ENCODE peak calls at places on chromosomes 4 and X, in ten cellular contexts. One of them, this sample, is unnamed.

GRCh38 chr4:7021930-7022658 is 21.1 kb upstream of the TADA2B start:
- DNase-seq in right cardiac atrium: no peak
- DNase-seq in A549: peak
- DNase-seq in H1: no peak
- DNase-seq in choroid plexus epithelial cell: peak
- DNase-seq in adipocyte: peak
- DNase-seq in type B pancreatic cell: no peak
- DNase-seq in activated T-helper 9 cell treated with anti-CD3 and anti-CD28 coated beads, Interleukin-2, amount 50 U/mL, for 16 hours: no peak
- DNase-seq in activated CD8-positive, alpha-beta T cell treated with anti-CD3 and anti-CD28 coated beads for 36 hours: no peak
- DNase-seq in stimulated activated CD4-positive, alpha-beta T cell treated with anti-CD3 and anti-CD28 coated beads, Interleukin-15, amount 100 ng/mL, for 24 hours: no peak
- DNase-seq in this sample: no peak

GRCh38 chrX:155313766-155314165 is 20.6 kb downstream of the CLIC2 start:
- DNase-seq in stimulated activated CD4-positive, alpha-beta T cell treated with anti-CD3 and anti-CD28 coated beads, Interleukin-15, amount 100 ng/mL, for 24 hours: no peak
- DNase-seq in type B pancreatic cell: no peak
- DNase-seq in adipocyte: no peak
- DNase-seq in activated CD8-positive, alpha-beta T cell treated with anti-CD3 and anti-CD28 coated beads for 36 hours: no peak
- DNase-seq in choroid plexus epithelial cell: no peak
- DNase-seq in right cardiac atrium: no peak
- DNase-seq in A549: no peak
- DNase-seq in H1: no peak
- DNase-seq in activated T-helper 9 cell treated with anti-CD3 and anti-CD28 coated beads, Interleukin-2, amount 50 U/mL, for 16 hours: no peak
- DNase-seq in this sample: no peak

GRCh38 chrX:39953879-39954278 is 143.9 kb downstream of the BCOR start:
- DNase-seq in A549: peak
- DNase-seq in activated CD8-positive, alpha-beta T cell treated with anti-CD3 and anti-CD28 coated beads for 36 hours: no peak
- DNase-seq in H1: no peak
- DNase-seq in stimulated activated CD4-positive, alpha-beta T cell treated with anti-CD3 and anti-CD28 coated beads, Interleukin-15, amount 100 ng/mL, for 24 hours: no peak
- DNase-seq in choroid plexus epithelial cell: peak
- DNase-seq in adipocyte: peak
- DNase-seq in type B pancreatic cell: no peak
- DNase-seq in right cardiac atrium: peak
- DNase-seq in activated T-helper 9 cell treated with anti-CD3 and anti-CD28 coated beads, Interleukin-2, amount 50 U/mL, for 16 hours: no peak
- DNase-seq in this sample: no peak

GRCh38 chr4:186500721-186501304 is 54.6 kb downstream of the MTNR1A start:
- DNase-seq in adipocyte: no peak
- DNase-seq in right cardiac atrium: peak
- DNase-seq in activated CD8-positive, alpha-beta T cell treated with anti-CD3 and anti-CD28 coated beads for 36 hours: no peak
- DNase-seq in activated T-helper 9 cell treated with anti-CD3 and anti-CD28 coated beads, Interleukin-2, amount 50 U/mL, for 16 hours: no peak
- DNase-seq in stimulated activated CD4-positive, alpha-beta T cell treated with anti-CD3 and anti-CD28 coated beads, Interleukin-15, amount 100 ng/mL, for 24 hours: no peak
- DNase-seq in type B pancreatic cell: no peak
- DNase-seq in choroid plexus epithelial cell: peak
- DNase-seq in H1: no peak
- DNase-seq in A549: no peak
- DNase-seq in this sample: peak

GRCh38 chr4:117434424-117434823 is 349.0 kb upstream of the TRAM1L1 start:
- DNase-seq in A549: no peak
- DNase-seq in stimulated activated CD4-positive, alpha-beta T cell treated with anti-CD3 and anti-CD28 coated beads, Interleukin-15, amount 100 ng/mL, for 24 hours: no peak
- DNase-seq in adipocyte: no peak
- DNase-seq in right cardiac atrium: no peak
- DNase-seq in choroid plexus epithelial cell: no peak
- DNase-seq in H1: no peak
- DNase-seq in activated T-helper 9 cell treated with anti-CD3 and anti-CD28 coated beads, Interleukin-2, amount 50 U/mL, for 16 hours: no peak
- DNase-seq in activated CD8-positive, alpha-beta T cell treated with anti-CD3 and anti-CD28 coated beads for 36 hours: no peak
- DNase-seq in type B pancreatic cell: no peak
- DNase-seq in this sample: no peak

GRCh38 chr4:181364504-181364903 is 878.7 kb upstream of the TENM3 start:
- DNase-seq in stimulated activated CD4-positive, alpha-beta T cell treated with anti-CD3 and anti-CD28 coated beads, Interleukin-15, amount 100 ng/mL, for 24 hours: no peak
- DNase-seq in right cardiac atrium: no peak
- DNase-seq in adipocyte: peak
- DNase-seq in A549: no peak
- DNase-seq in activated CD8-positive, alpha-beta T cell treated with anti-CD3 and anti-CD28 coated beads for 36 hours: no peak
- DNase-seq in choroid plexus epithelial cell: no peak
- DNase-seq in activated T-helper 9 cell treated with anti-CD3 and anti-CD28 coated beads, Interleukin-2, amount 50 U/mL, for 16 hours: no peak
- DNase-seq in type B pancreatic cell: no peak
- DNase-seq in H1: no peak
- DNase-seq in this sample: no peak

GRCh38 chr4:156941940-156942548 is 29.6 kb downstream of the PDGFC start:
- DNase-seq in type B pancreatic cell: peak
- DNase-seq in adipocyte: peak
- DNase-seq in activated T-helper 9 cell treated with anti-CD3 and anti-CD28 coated beads, Interleukin-2, amount 50 U/mL, for 16 hours: no peak
- DNase-seq in H1: no peak
- DNase-seq in right cardiac atrium: no peak
- DNase-seq in choroid plexus epithelial cell: peak
- DNase-seq in stimulated activated CD4-positive, alpha-beta T cell treated with anti-CD3 and anti-CD28 coated beads, Interleukin-15, amount 100 ng/mL, for 24 hours: no peak
- DNase-seq in activated CD8-positive, alpha-beta T cell treated with anti-CD3 and anti-CD28 coated beads for 36 hours: no peak
- DNase-seq in A549: peak
- DNase-seq in this sample: no peak

GRCh38 chr4:183541081-183542045 is 36.5 kb downstream of the ING2 start:
- DNase-seq in activated CD8-positive, alpha-beta T cell treated with anti-CD3 and anti-CD28 coated beads for 36 hours: no peak
- DNase-seq in type B pancreatic cell: no peak
- DNase-seq in right cardiac atrium: no peak
- DNase-seq in H1: no peak
- DNase-seq in choroid plexus epithelial cell: peak
- DNase-seq in stimulated activated CD4-positive, alpha-beta T cell treated with anti-CD3 and anti-CD28 coated beads, Interleukin-15, amount 100 ng/mL, for 24 hours: no peak
- DNase-seq in A549: no peak
- DNase-seq in adipocyte: peak
- DNase-seq in activated T-helper 9 cell treated with anti-CD3 and anti-CD28 coated beads, Interleukin-2, amount 50 U/mL, for 16 hours: no peak
- DNase-seq in this sample: no peak

GRCh38 chr4:113673450-113673849 is 88.1 kb downstream of the CAMK2D start:
- DNase-seq in A549: no peak
- DNase-seq in activated T-helper 9 cell treated with anti-CD3 and anti-CD28 coated beads, Interleukin-2, amount 50 U/mL, for 16 hours: no peak
- DNase-seq in H1: no peak
- DNase-seq in activated CD8-positive, alpha-beta T cell treated with anti-CD3 and anti-CD28 coated beads for 36 hours: peak
- DNase-seq in type B pancreatic cell: no peak
- DNase-seq in adipocyte: peak
- DNase-seq in stimulated activated CD4-positive, alpha-beta T cell treated with anti-CD3 and anti-CD28 coated beads, Interleukin-15, amount 100 ng/mL, for 24 hours: peak
- DNase-seq in choroid plexus epithelial cell: peak
- DNase-seq in right cardiac atrium: no peak
- DNase-seq in this sample: no peak

GRCh38 chr4:29375716-29376115 is 1344.5 kb upstream of the PCDH7 start:
- DNase-seq in stimulated activated CD4-positive, alpha-beta T cell treated with anti-CD3 and anti-CD28 coated beads, Interleukin-15, amount 100 ng/mL, for 24 hours: no peak
- DNase-seq in A549: no peak
- DNase-seq in activated CD8-positive, alpha-beta T cell treated with anti-CD3 and anti-CD28 coated beads for 36 hours: no peak
- DNase-seq in activated T-helper 9 cell treated with anti-CD3 and anti-CD28 coated beads, Interleukin-2, amount 50 U/mL, for 16 hours: no peak
- DNase-seq in type B pancreatic cell: no peak
- DNase-seq in H1: no peak
- DNase-seq in right cardiac atrium: no peak
- DNase-seq in adipocyte: no peak
- DNase-seq in choroid plexus epithelial cell: no peak
- DNase-seq in this sample: no peak

GRCh38 chrX:44943007-44943406 is 70.0 kb downstream of the KDM6A start:
- DNase-seq in activated CD8-positive, alpha-beta T cell treated with anti-CD3 and anti-CD28 coated beads for 36 hours: no peak
- DNase-seq in stimulated activated CD4-positive, alpha-beta T cell treated with anti-CD3 and anti-CD28 coated beads, Interleukin-15, amount 100 ng/mL, for 24 hours: no peak
- DNase-seq in choroid plexus epithelial cell: no peak
- DNase-seq in adipocyte: no peak
- DNase-seq in type B pancreatic cell: no peak
- DNase-seq in A549: no peak
- DNase-seq in activated T-helper 9 cell treated with anti-CD3 and anti-CD28 coated beads, Interleukin-2, amount 50 U/mL, for 16 hours: no peak
- DNase-seq in H1: no peak
- DNase-seq in right cardiac atrium: no peak
- DNase-seq in this sample: no peak

GRCh38 chr4:108590776-108591175 is 29.6 kb upstream of the RPL34 start:
- DNase-seq in activated CD8-positive, alpha-beta T cell treated with anti-CD3 and anti-CD28 coated beads for 36 hours: no peak
- DNase-seq in stimulated activated CD4-positive, alpha-beta T cell treated with anti-CD3 and anti-CD28 coated beads, Interleukin-15, amount 100 ng/mL, for 24 hours: no peak
- DNase-seq in adipocyte: peak
- DNase-seq in A549: no peak
- DNase-seq in right cardiac atrium: no peak
- DNase-seq in type B pancreatic cell: no peak
- DNase-seq in H1: no peak
- DNase-seq in activated T-helper 9 cell treated with anti-CD3 and anti-CD28 coated beads, Interleukin-2, amount 50 U/mL, for 16 hours: no peak
- DNase-seq in choroid plexus epithelial cell: peak
- DNase-seq in this sample: no peak

GRCh38 chrX:2650865-2651264 is 40.2 kb upstream of the CD99 start:
- DNase-seq in A549: no peak
- DNase-seq in adipocyte: no peak
- DNase-seq in stimulated activated CD4-positive, alpha-beta T cell treated with anti-CD3 and anti-CD28 coated beads, Interleukin-15, amount 100 ng/mL, for 24 hours: no peak
- DNase-seq in activated T-helper 9 cell treated with anti-CD3 and anti-CD28 coated beads, Interleukin-2, amount 50 U/mL, for 16 hours: no peak
- DNase-seq in right cardiac atrium: no peak
- DNase-seq in type B pancreatic cell: no peak
- DNase-seq in choroid plexus epithelial cell: peak
- DNase-seq in activated CD8-positive, alpha-beta T cell treated with anti-CD3 and anti-CD28 coated beads for 36 hours: no peak
- DNase-seq in H1: no peak
- DNase-seq in this sample: no peak

GRCh38 chr4:38430841-38431240 is 233.2 kb upstream of the KLF3 start:
- DNase-seq in A549: no peak
- DNase-seq in right cardiac atrium: no peak
- DNase-seq in stimulated activated CD4-positive, alpha-beta T cell treated with anti-CD3 and anti-CD28 coated beads, Interleukin-15, amount 100 ng/mL, for 24 hours: no peak
- DNase-seq in activated T-helper 9 cell treated with anti-CD3 and anti-CD28 coated beads, Interleukin-2, amount 50 U/mL, for 16 hours: no peak
- DNase-seq in H1: no peak
- DNase-seq in type B pancreatic cell: no peak
- DNase-seq in activated CD8-positive, alpha-beta T cell treated with anti-CD3 and anti-CD28 coated beads for 36 hours: no peak
- DNase-seq in adipocyte: no peak
- DNase-seq in choroid plexus epithelial cell: no peak
- DNase-seq in this sample: no peak

GRCh38 chr4:64157397-64157796 is 251.9 kb downstream of the TECRL start:
- DNase-seq in stimulated activated CD4-positive, alpha-beta T cell treated with anti-CD3 and anti-CD28 coated beads, Interleukin-15, amount 100 ng/mL, for 24 hours: no peak
- DNase-seq in right cardiac atrium: no peak
- DNase-seq in activated CD8-positive, alpha-beta T cell treated with anti-CD3 and anti-CD28 coated beads for 36 hours: no peak
- DNase-seq in H1: no peak
- DNase-seq in type B pancreatic cell: no peak
- DNase-seq in A549: no peak
- DNase-seq in adipocyte: no peak
- DNase-seq in activated T-helper 9 cell treated with anti-CD3 and anti-CD28 coated beads, Interleukin-2, amount 50 U/mL, for 16 hours: no peak
- DNase-seq in choroid plexus epithelial cell: no peak
- DNase-seq in this sample: no peak

GRCh38 chrX:79366888-79367749 is at the start of gene ITM2A:
- DNase-seq in activated T-helper 9 cell treated with anti-CD3 and anti-CD28 coated beads, Interleukin-2, amount 50 U/mL, for 16 hours: peak
- DNase-seq in right cardiac atrium: peak
- DNase-seq in H1: peak
- DNase-seq in stimulated activated CD4-positive, alpha-beta T cell treated with anti-CD3 and anti-CD28 coated beads, Interleukin-15, amount 100 ng/mL, for 24 hours: peak
- DNase-seq in choroid plexus epithelial cell: peak
- DNase-seq in type B pancreatic cell: no peak
- DNase-seq in A549: no peak
- DNase-seq in adipocyte: no peak
- DNase-seq in activated CD8-positive, alpha-beta T cell treated with anti-CD3 and anti-CD28 coated beads for 36 hours: peak
- DNase-seq in this sample: no peak

GRCh38 chrX:131830400-131831184 is 192.5 kb upstream of the STK26 start:
- DNase-seq in activated CD8-positive, alpha-beta T cell treated with anti-CD3 and anti-CD28 coated beads for 36 hours: peak
- DNase-seq in A549: no peak
- DNase-seq in stimulated activated CD4-positive, alpha-beta T cell treated with anti-CD3 and anti-CD28 coated beads, Interleukin-15, amount 100 ng/mL, for 24 hours: peak
- DNase-seq in adipocyte: peak
- DNase-seq in right cardiac atrium: peak
- DNase-seq in activated T-helper 9 cell treated with anti-CD3 and anti-CD28 coated beads, Interleukin-2, amount 50 U/mL, for 16 hours: no peak
- DNase-seq in choroid plexus epithelial cell: peak
- DNase-seq in H1: peak
- DNase-seq in type B pancreatic cell: no peak
- DNase-seq in this sample: no peak

GRCh38 chrX:40085714-40086113 is 12.0 kb downstream of the BCOR start:
- DNase-seq in activated T-helper 9 cell treated with anti-CD3 and anti-CD28 coated beads, Interleukin-2, amount 50 U/mL, for 16 hours: no peak
- DNase-seq in activated CD8-positive, alpha-beta T cell treated with anti-CD3 and anti-CD28 coated beads for 36 hours: peak
- DNase-seq in adipocyte: no peak
- DNase-seq in A549: no peak
- DNase-seq in type B pancreatic cell: no peak
- DNase-seq in H1: no peak
- DNase-seq in stimulated activated CD4-positive, alpha-beta T cell treated with anti-CD3 and anti-CD28 coated beads, Interleukin-15, amount 100 ng/mL, for 24 hours: no peak
- DNase-seq in choroid plexus epithelial cell: no peak
- DNase-seq in right cardiac atrium: peak
- DNase-seq in this sample: no peak

GRCh38 chr4:38266616-38267015 is 306.4 kb downstream of the PTTG2 start:
- DNase-seq in activated CD8-positive, alpha-beta T cell treated with anti-CD3 and anti-CD28 coated beads for 36 hours: peak
- DNase-seq in right cardiac atrium: no peak
- DNase-seq in stimulated activated CD4-positive, alpha-beta T cell treated with anti-CD3 and anti-CD28 coated beads, Interleukin-15, amount 100 ng/mL, for 24 hours: peak
- DNase-seq in activated T-helper 9 cell treated with anti-CD3 and anti-CD28 coated beads, Interleukin-2, amount 50 U/mL, for 16 hours: no peak
- DNase-seq in A549: no peak
- DNase-seq in H1: no peak
- DNase-seq in adipocyte: peak
- DNase-seq in choroid plexus epithelial cell: no peak
- DNase-seq in type B pancreatic cell: no peak
- DNase-seq in this sample: peak

GRCh38 chr4:57148831-57149230 is 38.6 kb upstream of the IGFBP7 start:
- DNase-seq in activated T-helper 9 cell treated with anti-CD3 and anti-CD28 coated beads, Interleukin-2, amount 50 U/mL, for 16 hours: no peak
- DNase-seq in H1: no peak
- DNase-seq in choroid plexus epithelial cell: peak
- DNase-seq in adipocyte: no peak
- DNase-seq in activated CD8-positive, alpha-beta T cell treated with anti-CD3 and anti-CD28 coated beads for 36 hours: no peak
- DNase-seq in A549: no peak
- DNase-seq in right cardiac atrium: no peak
- DNase-seq in type B pancreatic cell: no peak
- DNase-seq in stimulated activated CD4-positive, alpha-beta T cell treated with anti-CD3 and anti-CD28 coated beads, Interleukin-15, amount 100 ng/mL, for 24 hours: no peak
- DNase-seq in this sample: no peak

GRCh38 chr4:150078996-150079581 is 844 bp downstream of the DCLK2 start:
- DNase-seq in stimulated activated CD4-positive, alpha-beta T cell treated with anti-CD3 and anti-CD28 coated beads, Interleukin-15, amount 100 ng/mL, for 24 hours: peak
- DNase-seq in activated CD8-positive, alpha-beta T cell treated with anti-CD3 and anti-CD28 coated beads for 36 hours: peak
- DNase-seq in choroid plexus epithelial cell: peak
- DNase-seq in activated T-helper 9 cell treated with anti-CD3 and anti-CD28 coated beads, Interleukin-2, amount 50 U/mL, for 16 hours: no peak
- DNase-seq in right cardiac atrium: peak
- DNase-seq in adipocyte: peak
- DNase-seq in type B pancreatic cell: peak
- DNase-seq in A549: peak
- DNase-seq in H1: peak
- DNase-seq in this sample: no peak

GRCh38 chrX:47619486-47620302 is at the start of gene SYN1:
- DNase-seq in A549: peak
- DNase-seq in activated T-helper 9 cell treated with anti-CD3 and anti-CD28 coated beads, Interleukin-2, amount 50 U/mL, for 16 hours: peak
- DNase-seq in adipocyte: peak
- DNase-seq in stimulated activated CD4-positive, alpha-beta T cell treated with anti-CD3 and anti-CD28 coated beads, Interleukin-15, amount 100 ng/mL, for 24 hours: peak
- DNase-seq in activated CD8-positive, alpha-beta T cell treated with anti-CD3 and anti-CD28 coated beads for 36 hours: peak
- DNase-seq in right cardiac atrium: peak
- DNase-seq in H1: peak
- DNase-seq in choroid plexus epithelial cell: peak
- DNase-seq in type B pancreatic cell: peak
- DNase-seq in this sample: peak

GRCh38 chr4:186719925-186720694 is 3.5 kb downstream of the FAT1 start:
- DNase-seq in A549: no peak
- DNase-seq in stimulated activated CD4-positive, alpha-beta T cell treated with anti-CD3 and anti-CD28 coated beads, Interleukin-15, amount 100 ng/mL, for 24 hours: peak
- DNase-seq in type B pancreatic cell: no peak
- DNase-seq in right cardiac atrium: no peak
- DNase-seq in H1: no peak
- DNase-seq in activated CD8-positive, alpha-beta T cell treated with anti-CD3 and anti-CD28 coated beads for 36 hours: peak
- DNase-seq in choroid plexus epithelial cell: peak
- DNase-seq in activated T-helper 9 cell treated with anti-CD3 and anti-CD28 coated beads, Interleukin-2, amount 50 U/mL, for 16 hours: no peak
- DNase-seq in adipocyte: peak
- DNase-seq in this sample: no peak

GRCh38 chr4:138249132-138249531 is 7.0 kb upstream of the SLC7A11 start:
- DNase-seq in activated CD8-positive, alpha-beta T cell treated with anti-CD3 and anti-CD28 coated beads for 36 hours: no peak
- DNase-seq in A549: no peak
- DNase-seq in type B pancreatic cell: no peak
- DNase-seq in activated T-helper 9 cell treated with anti-CD3 and anti-CD28 coated beads, Interleukin-2, amount 50 U/mL, for 16 hours: no peak
- DNase-seq in right cardiac atrium: no peak
- DNase-seq in H1: no peak
- DNase-seq in choroid plexus epithelial cell: no peak
- DNase-seq in stimulated activated CD4-positive, alpha-beta T cell treated with anti-CD3 and anti-CD28 coated beads, Interleukin-15, amount 100 ng/mL, for 24 hours: no peak
- DNase-seq in adipocyte: no peak
- DNase-seq in this sample: no peak